ENCODE peak calls at places on chromosome 2, in five cellular contexts. One of them, this sample, is unnamed.

GRCh38 chr2:104872866-104873688 is 19.2 kb downstream of the POU3F3 start:
- DNase-seq in mucosa of descending colon: peak; percentile 57
- DNase-seq in NCI-H1092: peak; percentile 48
- DNase-seq in naive thymus-derived CD8-positive, alpha-beta T cell: peak; percentile 67
- DNase-seq in kidney tubule cell: peak; percentile 91
- DNase-seq in this sample: peak; percentile 57

GRCh38 chr2:170554278-170554955 is 160.7 kb upstream of the SP5 start:
- DNase-seq in mucosa of descending colon: no peak
- DNase-seq in NCI-H1092: no peak
- DNase-seq in naive thymus-derived CD8-positive, alpha-beta T cell: no peak
- DNase-seq in kidney tubule cell: peak; percentile 79
- DNase-seq in this sample: peak; percentile 32

GRCh38 chr2:216545359-216545758 is 46.7 kb downstream of the RPL37A start:
- DNase-seq in mucosa of descending colon: no peak
- DNase-seq in kidney tubule cell: no peak
- DNase-seq in NCI-H1092: no peak
- DNase-seq in naive thymus-derived CD8-positive, alpha-beta T cell: no peak
- DNase-seq in this sample: no peak

GRCh38 chr2:196586511-196586991 is 53.0 kb upstream of the CCDC150 start:
- DNase-seq in mucosa of descending colon: no peak
- DNase-seq in kidney tubule cell: peak; percentile 90
- DNase-seq in naive thymus-derived CD8-positive, alpha-beta T cell: no peak
- DNase-seq in NCI-H1092: no peak
- DNase-seq in this sample: no peak

GRCh38 chr2:127525692-127526141 is 572 bp downstream of the IWS1 start:
- DNase-seq in NCI-H1092: no peak
- DNase-seq in naive thymus-derived CD8-positive, alpha-beta T cell: no peak
- DNase-seq in mucosa of descending colon: no peak
- DNase-seq in kidney tubule cell: peak; percentile 53
- DNase-seq in this sample: no peak

GRCh38 chr2:111634050-111634784 is 249.8 kb downstream of the ANAPC1 start:
- DNase-seq in kidney tubule cell: no peak
- DNase-seq in mucosa of descending colon: no peak
- DNase-seq in naive thymus-derived CD8-positive, alpha-beta T cell: no peak
- DNase-seq in NCI-H1092: no peak
- DNase-seq in this sample: no peak

GRCh38 chr2:43021791-43022500 is 204.5 kb downstream of the ZFP36L2 start:
- DNase-seq in naive thymus-derived CD8-positive, alpha-beta T cell: no peak
- DNase-seq in NCI-H1092: no peak
- DNase-seq in mucosa of descending colon: no peak
- DNase-seq in kidney tubule cell: no peak
- DNase-seq in this sample: peak; percentile 58

GRCh38 chr2:11873346-11873745 is 126.9 kb downstream of the LPIN1 start:
- DNase-seq in mucosa of descending colon: no peak
- DNase-seq in kidney tubule cell: no peak
- DNase-seq in naive thymus-derived CD8-positive, alpha-beta T cell: no peak
- DNase-seq in NCI-H1092: no peak
- DNase-seq in this sample: no peak

GRCh38 chr2:42927334-42928160 is 135.2 kb upstream of the HAAO start:
- DNase-seq in mucosa of descending colon: no peak
- DNase-seq in NCI-H1092: no peak
- DNase-seq in naive thymus-derived CD8-positive, alpha-beta T cell: no peak
- DNase-seq in kidney tubule cell: no peak
- DNase-seq in this sample: no peak